ENCODE peak calls at places on chromosomes 16 and 17, in five cellular contexts. R is NCI-H1417, L is IMR-90, E is NCI-H1092 treated with DMSO at 0.1 percent for 48 hours, D is NCI-H1694 treated with DMSO at 0.1 percent for 48 hours. S is an unnamed sample.

GRCh38 chr16:58733671-58734458 is at the start of gene GOT2:
- DNase-seq in R (peak; percentile 87), L (peak; percentile 79), E (peak; percentile 87), D (peak; percentile 47), S (peak; percentile 96)

GRCh38 chr17:81814748-81815645 is 11.0 kb downstream of the GCGR start:
- DNase-seq in R (peak; percentile 86), L (no peak), E (peak; percentile 18), D (peak; percentile 21), S (peak; percentile 58)

GRCh38 chr16:72997141-72997542 is 50.8 kb downstream of the ZFHX3 start:
- DNase-seq in R (no peak), L (peak; percentile 18), E (no peak), D (no peak), S (no peak)

GRCh38 chr16:14634389-14634725 is 1.6 kb downstream of the BFAR start:
- DNase-seq in R (no peak), L (no peak), E (no peak), D (no peak), S (no peak)

GRCh38 chr17:13362341-13363122 is 239.2 kb downstream of the HS3ST3A1 start:
- DNase-seq in R (no peak), L (peak; percentile 91), E (no peak), D (no peak), S (no peak)

GRCh38 chr16:11123666-11124065 is 132.3 kb downstream of the SOCS1 start:
- DNase-seq in R (no peak), L (no peak), E (no peak), D (no peak), S (no peak)

GRCh38 chr16:4384497-4384896 is 12.8 kb downstream of the VASN start:
- DNase-seq in R (no peak), L (peak; percentile 43), E (no peak), D (no peak), S (no peak)

GRCh38 chr16:56985288-56985961 is 3.9 kb upstream of the NLRC5 start:
- DNase-seq in R (no peak), L (peak; percentile 85), E (no peak), D (no peak), S (peak; percentile 36)

GRCh38 chr16:16090238-16090637 is 133.1 kb downstream of the ABCC6 start:
- DNase-seq in R (no peak), L (no peak), E (no peak), D (no peak), S (no peak)

GRCh38 chr17:34400301-34400931 is 37.4 kb upstream of the CCL1 start:
- DNase-seq in R (no peak), L (no peak), E (no peak), D (no peak), S (no peak)

GRCh38 chr17:50689251-50689650 is 18.5 kb downstream of the ANKRD40 start:
- DNase-seq in R (no peak), L (peak; percentile 66), E (no peak), D (no peak), S (peak; percentile 31)

GRCh38 chr16:30417447-30418349 is 10.3 kb downstream of the ZNF771 start:
- DNase-seq in R (peak; percentile 96), L (peak; percentile 88), E (peak; percentile 91), D (peak; percentile 40), S (peak; percentile 96)

GRCh38 chr17:12438813-12439586 is 226.7 kb upstream of the MYOCD start:
- DNase-seq in R (no peak), L (no peak), E (no peak), D (no peak), S (no peak)

GRCh38 chr17:18115517-18115916 is 7.0 kb downstream of the MYO15A start:
- DNase-seq in R (no peak), L (no peak), E (no peak), D (no peak), S (no peak)

GRCh38 chr17:70862295-70862694 is 693.0 kb downstream of the KCNJ2 start:
- DNase-seq in R (no peak), L (no peak), E (no peak), D (no peak), S (no peak)

GRCh38 chr16:53785044-53785443 is 81.1 kb downstream of the FTO start:
- DNase-seq in R (no peak), L (peak; percentile 66), E (peak; percentile 57), D (no peak), S (no peak)

GRCh38 chr16:49280861-49281331 is 742 bp downstream of the CBLN1 start:
- DNase-seq in R (peak; percentile 57), L (no peak), E (no peak), D (no peak), S (peak; percentile 70)

GRCh38 chr17:61209099-61209439 is 190.6 kb upstream of the TBX2 start:
- DNase-seq in R (no peak), L (no peak), E (no peak), D (no peak), S (peak; percentile 48)

GRCh38 chr16:53581784-53582183 is 78.8 kb upstream of the AKTIP start:
- DNase-seq in R (no peak), L (no peak), E (no peak), D (no peak), S (no peak)

GRCh38 chr16:90000733-90001427 is 18.4 kb downstream of the DBNDD1 start:
- DNase-seq in R (no peak), L (no peak), E (no peak), D (no peak), S (no peak)

GRCh38 chr17:69405096-69405495 is 9.4 kb upstream of the MAP2K6 start:
- DNase-seq in R (no peak), L (no peak), E (no peak), D (no peak), S (no peak)

GRCh38 chr17:13702266-13702665 is 100.5 kb upstream of the HS3ST3A1 start:
- DNase-seq in R (no peak), L (peak; percentile 52), E (no peak), D (no peak), S (no peak)

GRCh38 chr17:72569193-72569946 is 448.6 kb downstream of the SOX9 start:
- DNase-seq in R (peak; percentile 32), L (no peak), E (peak; percentile 84), D (peak; percentile 10), S (peak; percentile 70)

GRCh38 chr17:38797828-38798227 is 1.5 kb downstream of the PIP4K2B start:
- DNase-seq in R (no peak), L (peak; percentile 18), E (no peak), D (no peak), S (no peak)

GRCh38 chr17:13030459-13031305 is 12.9 kb upstream of the ELAC2 start:
- DNase-seq in R (peak; percentile 4), L (peak; percentile 50), E (peak; percentile 48), D (peak; percentile 32), S (peak; percentile 72)

GRCh38 chr17:75844530-75845057 is 390 bp upstream of the UNC13D start:
- DNase-seq in R (no peak), L (no peak), E (no peak), D (no peak), S (no peak)

GRCh38 chr17:11598274-11599221 is at the start of gene DNAH9:
- DNase-seq in R (no peak), L (no peak), E (peak; percentile 60), D (no peak), S (peak; percentile 98)

GRCh38 chr16:83799336-83799735 is 8.4 kb upstream of the HSBP1 start:
- DNase-seq in R (no peak), L (no peak), E (no peak), D (no peak), S (no peak)

S was measured in retina.